ENCODE peak calls at places on chromosomes 11 and 22, in ten cellular contexts. One of them, this sample, is unnamed.

GRCh38 chr22:44842417-44842816 is 90.0 kb downstream of the ARHGAP8 start:
- DNase-seq in stimulated activated CD4-positive, alpha-beta T cell treated with anti-CD3 and anti-CD28 coated beads, Interleukin-1b, Interleukin-23, amount 100 ng/mL, for 1 hour: no peak
- DNase-seq in lung: no peak
- DNase-seq in IMR-90: no peak
- DNase-seq in germinal center: no peak
- DNase-seq in NCI-H2081: no peak
- DNase-seq in kidney: peak
- DNase-seq in Calu3: no peak
- DNase-seq in stimulated activated CD8-positive, alpha-beta memory T cell treated with anti-CD3 and anti-CD28 coated beads, Interleukin-7, amount 100 ng/mL, for 1 hour: no peak
- DNase-seq in brain microvascular endothelial cell: no peak
- DNase-seq in this sample: peak

GRCh38 chr11:75490221-75491181 is 35.2 kb downstream of the GDPD5 start:
- DNase-seq in stimulated activated CD4-positive, alpha-beta T cell treated with anti-CD3 and anti-CD28 coated beads, Interleukin-1b, Interleukin-23, amount 100 ng/mL, for 1 hour: no peak
- DNase-seq in lung: no peak
- DNase-seq in IMR-90: peak
- DNase-seq in germinal center: no peak
- DNase-seq in NCI-H2081: no peak
- DNase-seq in kidney: no peak
- DNase-seq in Calu3: peak
- DNase-seq in stimulated activated CD8-positive, alpha-beta memory T cell treated with anti-CD3 and anti-CD28 coated beads, Interleukin-7, amount 100 ng/mL, for 1 hour: no peak
- DNase-seq in brain microvascular endothelial cell: no peak
- DNase-seq in this sample: no peak

GRCh38 chr11:73972620-73973449 is 9.8 kb downstream of the UCP2 start:
- DNase-seq in stimulated activated CD4-positive, alpha-beta T cell treated with anti-CD3 and anti-CD28 coated beads, Interleukin-1b, Interleukin-23, amount 100 ng/mL, for 1 hour: no peak
- DNase-seq in lung: no peak
- DNase-seq in IMR-90: no peak
- DNase-seq in germinal center: no peak
- DNase-seq in NCI-H2081: no peak
- DNase-seq in kidney: peak
- DNase-seq in Calu3: no peak
- DNase-seq in stimulated activated CD8-positive, alpha-beta memory T cell treated with anti-CD3 and anti-CD28 coated beads, Interleukin-7, amount 100 ng/mL, for 1 hour: no peak
- DNase-seq in brain microvascular endothelial cell: no peak
- DNase-seq in this sample: peak

GRCh38 chr11:18265949-18266348 is at the start of gene SAA1:
- DNase-seq in stimulated activated CD4-positive, alpha-beta T cell treated with anti-CD3 and anti-CD28 coated beads, Interleukin-1b, Interleukin-23, amount 100 ng/mL, for 1 hour: no peak
- DNase-seq in lung: no peak
- DNase-seq in IMR-90: no peak
- DNase-seq in germinal center: no peak
- DNase-seq in NCI-H2081: no peak
- DNase-seq in kidney: no peak
- DNase-seq in Calu3: peak
- DNase-seq in stimulated activated CD8-positive, alpha-beta memory T cell treated with anti-CD3 and anti-CD28 coated beads, Interleukin-7, amount 100 ng/mL, for 1 hour: no peak
- DNase-seq in brain microvascular endothelial cell: no peak
- DNase-seq in this sample: no peak

GRCh38 chr11:33391188-33391892 is 134.2 kb downstream of the HIPK3 start:
- DNase-seq in stimulated activated CD4-positive, alpha-beta T cell treated with anti-CD3 and anti-CD28 coated beads, Interleukin-1b, Interleukin-23, amount 100 ng/mL, for 1 hour: no peak
- DNase-seq in lung: no peak
- DNase-seq in IMR-90: no peak
- DNase-seq in germinal center: no peak
- DNase-seq in NCI-H2081: no peak
- DNase-seq in kidney: no peak
- DNase-seq in Calu3: no peak
- DNase-seq in stimulated activated CD8-positive, alpha-beta memory T cell treated with anti-CD3 and anti-CD28 coated beads, Interleukin-7, amount 100 ng/mL, for 1 hour: no peak
- DNase-seq in brain microvascular endothelial cell: no peak
- DNase-seq in this sample: no peak

GRCh38 chr11:47955356-47955755 is 25.0 kb upstream of the PTPRJ start:
- DNase-seq in stimulated activated CD4-positive, alpha-beta T cell treated with anti-CD3 and anti-CD28 coated beads, Interleukin-1b, Interleukin-23, amount 100 ng/mL, for 1 hour: no peak
- DNase-seq in lung: no peak
- DNase-seq in IMR-90: no peak
- DNase-seq in germinal center: no peak
- DNase-seq in NCI-H2081: no peak
- DNase-seq in kidney: no peak
- DNase-seq in Calu3: no peak
- DNase-seq in stimulated activated CD8-positive, alpha-beta memory T cell treated with anti-CD3 and anti-CD28 coated beads, Interleukin-7, amount 100 ng/mL, for 1 hour: no peak
- DNase-seq in brain microvascular endothelial cell: no peak
- DNase-seq in this sample: no peak

GRCh38 chr22:33743756-33744155 is 176.5 kb downstream of the LARGE1 start:
- DNase-seq in stimulated activated CD4-positive, alpha-beta T cell treated with anti-CD3 and anti-CD28 coated beads, Interleukin-1b, Interleukin-23, amount 100 ng/mL, for 1 hour: no peak
- DNase-seq in lung: no peak
- DNase-seq in IMR-90: peak
- DNase-seq in germinal center: no peak
- DNase-seq in NCI-H2081: no peak
- DNase-seq in kidney: no peak
- DNase-seq in Calu3: no peak
- DNase-seq in stimulated activated CD8-positive, alpha-beta memory T cell treated with anti-CD3 and anti-CD28 coated beads, Interleukin-7, amount 100 ng/mL, for 1 hour: no peak
- DNase-seq in brain microvascular endothelial cell: no peak
- DNase-seq in this sample: no peak

GRCh38 chr22:46178755-46179505 is 28.6 kb downstream of the PPARA start:
- DNase-seq in stimulated activated CD4-positive, alpha-beta T cell treated with anti-CD3 and anti-CD28 coated beads, Interleukin-1b, Interleukin-23, amount 100 ng/mL, for 1 hour: no peak
- DNase-seq in lung: no peak
- DNase-seq in IMR-90: no peak
- DNase-seq in germinal center: no peak
- DNase-seq in NCI-H2081: no peak
- DNase-seq in kidney: no peak
- DNase-seq in Calu3: no peak
- DNase-seq in stimulated activated CD8-positive, alpha-beta memory T cell treated with anti-CD3 and anti-CD28 coated beads, Interleukin-7, amount 100 ng/mL, for 1 hour: no peak
- DNase-seq in brain microvascular endothelial cell: no peak
- DNase-seq in this sample: no peak

GRCh38 chr11:26792956-26793355 is 71.1 kb upstream of the SLC5A12 start:
- DNase-seq in stimulated activated CD4-positive, alpha-beta T cell treated with anti-CD3 and anti-CD28 coated beads, Interleukin-1b, Interleukin-23, amount 100 ng/mL, for 1 hour: no peak
- DNase-seq in lung: no peak
- DNase-seq in IMR-90: no peak
- DNase-seq in germinal center: no peak
- DNase-seq in NCI-H2081: no peak
- DNase-seq in kidney: no peak
- DNase-seq in Calu3: no peak
- DNase-seq in stimulated activated CD8-positive, alpha-beta memory T cell treated with anti-CD3 and anti-CD28 coated beads, Interleukin-7, amount 100 ng/mL, for 1 hour: no peak
- DNase-seq in brain microvascular endothelial cell: no peak
- DNase-seq in this sample: no peak

This sample was measured in D341Med.